ENCODE peak calls at places on chromosome 22, in six cellular contexts. E, O, P, F, M and R are unnamed samples.

GRCh38 chr22:42162728-42163489 is 32.3 kb upstream of the CYP2D6 start:
- DNase-seq in O (no peak), E (no peak), P (no peak), M (no peak), F (no peak), R (no peak)

GRCh38 chr22:21970800-21971617 is 11.6 kb downstream of the TOP3B start:
- DNase-seq in P (no peak), M (no peak), E (no peak), O (no peak), F (no peak), R (no peak)

GRCh38 chr22:22076937-22077703 is 94.5 kb upstream of the TOP3B start:
- DNase-seq in E (no peak), O (no peak), F (no peak), P (no peak), M (no peak), R (no peak)

GRCh38 chr22:40797427-40797826 is 21.7 kb downstream of the SLC25A17 start:
- DNase-seq in F (no peak), M (no peak), P (no peak), E (no peak), O (no peak), R (no peak)

GRCh38 chr22:48564995-48565394 is 1262.7 kb downstream of the BRD1 start:
- DNase-seq in P (no peak), M (no peak), O (no peak), E (no peak), F (no peak), R (no peak)

GRCh38 chr22:34255042-34255441 is 334.8 kb upstream of the LARGE1 start:
- DNase-seq in F (no peak), E (no peak), P (no peak), M (no peak), O (no peak), R (no peak)

GRCh38 chr22:28410050-28410816 is 269.4 kb downstream of the TTC28 start:
- DNase-seq in F (no peak), O (no peak), M (no peak), E (peak; percentile 4), P (no peak), R (no peak)

GRCh38 chr22:19620742-19621371 is 93.4 kb upstream of the SEPTIN5 start:
- DNase-seq in P (no peak), E (no peak), O (no peak), M (no peak), F (no peak), R (no peak)

GRCh38 chr22:42313804-42314581 is 43.5 kb upstream of the TCF20 start:
- DNase-seq in O (peak; percentile 72), F (peak; percentile 75), P (peak; percentile 95), M (no peak), E (peak; percentile 67), R (peak; percentile 86)

GRCh38 chr22:28874816-28875320 is 8.5 kb upstream of the ZNRF3 start:
- DNase-seq in M (no peak), F (no peak), P (no peak), E (no peak), O (no peak), R (no peak)

GRCh38 chr22:38414009-38414395 is 41.0 kb downstream of the KCNJ4 start:
- DNase-seq in F (no peak), E (no peak), O (no peak), P (no peak), M (no peak), R (peak; percentile 6)

GRCh38 chr22:39959640-39960447 is at the start of gene TMA7B:
- DNase-seq in E (peak; percentile 68), O (no peak), F (no peak), P (no peak), M (no peak), R (peak; percentile 31)

GRCh38 chr22:21641417-21641794 is 696 bp upstream of the SDF2L1 start:
- DNase-seq in F (no peak), M (no peak), E (peak; percentile 98), O (no peak), P (peak; percentile 59), R (no peak)

GRCh38 chr22:38754247-38755154 is 1.3 kb downstream of the SUN2 start:
- DNase-seq in M (no peak), F (no peak), O (no peak), P (peak; percentile 67), E (peak; percentile 43), R (no peak)

GRCh38 chr22:19713228-19713627 is 1.1 kb upstream of the SEPTIN5 start:
- DNase-seq in M (no peak), E (no peak), O (no peak), P (no peak), F (no peak), R (no peak)

GRCh38 chr22:24510694-24511625 is 15.8 kb downstream of the UPB1 start:
- DNase-seq in F (no peak), E (peak; percentile 59), P (peak; percentile 51), O (no peak), M (no peak), R (no peak)

GRCh38 chr22:21069375-21069774 is 23.6 kb downstream of the LRRC74B start:
- DNase-seq in P (no peak), E (no peak), F (no peak), M (no peak), O (no peak), R (no peak)

GRCh38 chr22:40345801-40346177 is 511 bp upstream of the ADSL start:
- DNase-seq in F (no peak), P (peak; percentile 10), O (no peak), M (no peak), E (peak; percentile 55), R (peak; percentile 38)

GRCh38 chr22:37731804-37732471 is 35.1 kb downstream of the TRIOBP start:
- DNase-seq in O (no peak), E (peak; percentile 48), M (no peak), F (no peak), P (peak; percentile 99), R (no peak)

GRCh38 chr22:27240298-27240885 is 561.2 kb downstream of the MN1 start:
- DNase-seq in E (no peak), M (no peak), O (no peak), P (no peak), F (no peak), R (no peak)

GRCh38 chr22:21823740-21824438 is 43.6 kb downstream of the MAPK1 start:
- DNase-seq in M (no peak), P (no peak), E (peak; percentile 64), O (no peak), F (no peak), R (no peak)

GRCh38 chr22:42769574-42770447 is 49.1 kb upstream of the A4GALT start:
- DNase-seq in O (no peak), E (peak; percentile 50), F (no peak), P (no peak), M (peak; percentile 44), R (no peak)

GRCh38 chr22:26064048-26064447 is 105.2 kb upstream of the SEZ6L start:
- DNase-seq in O (no peak), P (no peak), M (no peak), F (no peak), E (no peak), R (no peak)

GRCh38 chr22:50671641-50672040 is 982 bp upstream of the SHANK3 start:
- DNase-seq in F (no peak), E (no peak), O (no peak), M (no peak), P (no peak), R (no peak)

GRCh38 chr22:49448546-49448945 is 379.1 kb downstream of the BRD1 start:
- DNase-seq in M (no peak), E (no peak), F (no peak), O (no peak), P (no peak), R (no peak)

GRCh38 chr22:26481694-26482093 is 1.9 kb downstream of the HPS4 start:
- DNase-seq in P (no peak), F (no peak), E (no peak), O (no peak), M (no peak), R (no peak)

GRCh38 chr22:28025866-28026575 is 107.0 kb upstream of the PITPNB start:
- DNase-seq in F (no peak), P (no peak), O (no peak), M (no peak), E (no peak), R (no peak)

GRCh38 chr22:23575601-23576000 is 4.5 kb downstream of the IGLL1 start:
- DNase-seq in O (no peak), P (no peak), M (no peak), F (no peak), E (no peak), R (no peak)

GRCh38 chr22:37098976-37099577 is 10.4 kb downstream of the TMPRSS6 start:
- DNase-seq in F (no peak), M (no peak), P (no peak), E (no peak), O (no peak), R (peak; percentile 59)

DNA sequence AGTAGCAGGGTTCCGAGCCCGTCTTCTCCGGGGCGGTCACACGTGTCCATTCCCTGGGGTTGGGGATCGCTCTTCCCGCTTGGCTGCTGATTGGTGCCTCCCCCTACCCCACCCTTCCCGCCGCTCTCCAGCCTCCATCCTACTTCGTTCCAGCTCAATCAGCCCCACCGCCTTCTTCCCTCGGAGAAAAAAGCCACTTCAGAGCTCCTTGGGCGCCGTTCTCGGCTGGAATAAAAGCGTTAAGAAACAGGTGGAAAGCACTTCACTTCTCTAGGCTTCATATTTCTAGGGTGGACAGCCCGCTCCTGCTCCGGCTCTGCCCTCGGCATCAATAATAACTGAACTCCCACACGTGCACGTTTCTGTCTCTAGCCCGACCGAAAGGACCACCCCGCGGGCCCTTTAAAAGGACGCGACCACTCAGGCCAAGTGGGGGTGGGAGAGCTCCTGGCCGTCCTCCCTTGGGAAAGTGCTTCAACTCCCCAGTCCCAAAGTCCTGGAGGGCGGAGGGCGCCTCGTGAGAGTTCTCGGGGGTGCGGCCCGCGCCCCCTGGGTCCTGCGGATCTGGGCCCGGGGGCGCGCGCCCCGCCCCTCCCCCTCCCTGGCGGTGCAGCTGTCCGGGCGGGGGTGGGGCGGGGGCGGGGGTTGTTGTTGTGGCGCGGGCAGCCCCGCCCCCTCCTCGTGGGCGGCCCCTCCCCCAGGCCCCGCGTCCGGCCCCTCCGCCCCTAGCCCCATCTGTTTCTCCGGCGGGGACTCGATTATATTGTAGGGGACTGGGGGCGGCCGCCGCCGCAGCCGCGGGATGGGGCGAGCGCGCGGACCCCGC is at the start of gene CECR2:
- DNase-seq in O (peak; percentile 60), F (peak; percentile 34), E (peak; percentile 17), M (peak; percentile 7), P (no peak), R (peak; percentile 70)
- TF ChIP-seq SP1 in O (peak; percentile 45), F (peak; percentile 39), E (no peak), M (no peak), P (no peak), R (peak; percentile 9)

DNA sequence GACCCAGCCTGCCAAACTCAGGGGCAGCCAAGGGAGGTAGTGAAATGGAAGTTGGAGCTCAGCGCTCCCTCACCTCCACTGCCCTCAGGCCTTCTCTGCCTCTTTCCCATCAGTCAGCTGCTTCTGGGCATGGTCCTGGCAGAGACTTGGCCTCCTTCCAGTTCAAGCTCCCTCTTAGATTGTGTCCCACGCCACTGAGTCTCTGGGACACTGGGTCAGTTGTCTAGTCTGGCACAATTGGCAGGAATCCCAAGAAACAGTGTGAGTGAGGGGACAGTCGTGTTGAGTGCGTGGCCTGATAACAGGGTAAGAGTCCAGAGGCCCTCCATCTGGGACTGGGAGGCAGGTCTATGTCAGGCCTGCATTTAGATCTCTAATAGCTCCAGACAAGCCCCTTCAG is 7.1 kb upstream of the SLC35E4 start:
- DNase-seq in O (no peak), F (no peak), E (no peak), P (no peak), M (no peak), R (no peak)
- TF ChIP-seq ATF3 in O (no peak), F (no peak), E (no peak), P (no peak), M (no peak), R (no peak)

GRCh38 chr22:43867839-43868652 is 5.7 kb upstream of the SULT4A1 start:
- DNase-seq in P (no peak), M (no peak), O (peak; percentile 71), E (peak; percentile 55), F (no peak), R (peak; percentile 90)
- TF ChIP-seq SP1 in P (no peak), M (no peak), O (peak; percentile 53), E (no peak), F (no peak), R (peak; percentile 63)

GRCh38 chr22:30226192-30226832 is 20.2 kb downstream of the LIF start:
- DNase-seq in F (no peak), E (no peak), P (peak; percentile 44), O (no peak), M (no peak), R (no peak)
- TF ChIP-seq ATF3 in F (no peak), E (no peak), P (no peak), O (no peak), M (no peak), R (no peak)